ENCODE peak calls at places on chromosomes 11 and 22, in ten cellular contexts. M is IMR-90, R is HCT116, W is colonic mucosa, O is NCI-H510A, Q is T-helper 1 cell, F is globus pallidus, Y is uterus, B is type B pancreatic cell, J is AG08396. A is an unnamed sample.

GRCh38 chr22:20040801-20041200 is 19.9 kb downstream of the TANGO2 start:
- DNase-seq in M (no peak), R (no peak), W (no peak), O (no peak), Q (no peak), F (no peak), Y (no peak), B (no peak), J (no peak), A (no peak)

GRCh38 chr11:113603277-113604059 is 102.6 kb downstream of the TMPRSS5 start:
- DNase-seq in M (no peak), R (no peak), W (no peak), O (no peak), Q (no peak), F (peak), Y (no peak), B (no peak), J (no peak), A (no peak)

GRCh38 chr22:19767427-19768380 is 7.1 kb downstream of the TBX1 start:
- DNase-seq in M (no peak), R (peak), W (no peak), O (no peak), Q (no peak), F (no peak), Y (peak), B (no peak), J (no peak), A (no peak)

GRCh38 chr22:30947163-30947820 is 21.3 kb downstream of the MORC2 start:
- DNase-seq in M (no peak), R (no peak), W (no peak), O (no peak), Q (no peak), F (peak), Y (peak), B (no peak), J (no peak), A (peak)

GRCh38 chr11:78318733-78319132 is 98.9 kb downstream of the GAB2 start:
- DNase-seq in M (no peak), R (no peak), W (no peak), O (no peak), Q (no peak), F (peak), Y (no peak), B (no peak), J (no peak), A (no peak)

GRCh38 chr22:26648011-26648497 is 9.3 kb upstream of the MIAT start:
- DNase-seq in M (no peak), R (no peak), W (no peak), O (peak), Q (peak), F (no peak), Y (no peak), B (no peak), J (no peak), A (no peak)

GRCh38 chr11:134794192-134794591 is 382.1 kb upstream of the B3GAT1 start:
- DNase-seq in M (no peak), R (no peak), W (no peak), O (no peak), Q (no peak), F (no peak), Y (no peak), B (no peak), J (no peak), A (no peak)

GRCh38 chr11:79265756-79266322 is 175.0 kb downstream of the TENM4 start:
- DNase-seq in M (peak), R (no peak), W (no peak), O (no peak), Q (no peak), F (no peak), Y (no peak), B (no peak), J (peak), A (no peak)

GRCh38 chr22:25403752-25404471 is 160.6 kb upstream of the GRK3 start:
- DNase-seq in M (peak), R (no peak), W (peak), O (no peak), Q (no peak), F (no peak), Y (no peak), B (no peak), J (peak), A (no peak)

GRCh38 chr11:96188625-96189006 is 154.4 kb downstream of the MAML2 start:
- DNase-seq in M (peak), R (no peak), W (no peak), O (no peak), Q (peak), F (no peak), Y (no peak), B (no peak), J (no peak), A (no peak)

GRCh38 chr11:125404811-125405481 is 91.1 kb downstream of the FEZ1 start:
- DNase-seq in M (peak), R (peak), W (peak), O (no peak), Q (peak), F (peak), Y (peak), B (peak), J (peak), A (peak)

GRCh38 chr22:28773461-28773867 is 969 bp downstream of the CCDC117 start:
- DNase-seq in M (peak), R (no peak), W (no peak), O (no peak), Q (peak), F (no peak), Y (no peak), B (no peak), J (peak), A (no peak)

GRCh38 chr22:36052505-36052941 is 23.9 kb upstream of the RBFOX2 start:
- DNase-seq in M (peak), R (peak), W (no peak), O (peak), Q (peak), F (no peak), Y (no peak), B (no peak), J (peak), A (peak)

GRCh38 chr11:1337647-1338007 is 28.2 kb upstream of the TOLLIP start:
- DNase-seq in M (no peak), R (no peak), W (peak), O (no peak), Q (no peak), F (no peak), Y (no peak), B (no peak), J (no peak), A (peak)

GRCh38 chr11:122717264-122717867 is 61.8 kb downstream of the UBASH3B start:
- DNase-seq in M (no peak), R (no peak), W (peak), O (no peak), Q (no peak), F (no peak), Y (no peak), B (no peak), J (no peak), A (no peak)

GRCh38 chr11:65920035-65920802 is 993 bp downstream of the DRAP1 start:
- DNase-seq in M (no peak), R (no peak), W (peak), O (no peak), Q (no peak), F (no peak), Y (peak), B (no peak), J (no peak), A (peak)

GRCh38 chr11:33869511-33870422 is 22.1 kb downstream of the LMO2 start:
- DNase-seq in M (peak), R (no peak), W (peak), O (peak), Q (no peak), F (peak), Y (no peak), B (no peak), J (peak), A (no peak)

GRCh38 chr11:17221968-17222367 is 14.2 kb upstream of the PIK3C2A start:
- DNase-seq in M (peak), R (no peak), W (no peak), O (no peak), Q (no peak), F (no peak), Y (no peak), B (no peak), J (peak), A (no peak)

GRCh38 chr11:118002541-118003019 is 16.4 kb downstream of the IL10RA start:
- DNase-seq in M (no peak), R (no peak), W (peak), O (no peak), Q (peak), F (no peak), Y (peak), B (peak), J (no peak), A (no peak)

GRCh38 chr11:26948881-26949280 is 45.0 kb upstream of the FIBIN start:
- DNase-seq in M (peak), R (no peak), W (no peak), O (no peak), Q (no peak), F (no peak), Y (no peak), B (no peak), J (no peak), A (no peak)

GRCh38 chr22:46058591-46059519 is 81.9 kb upstream of the WNT7B start:
- DNase-seq in M (no peak), R (no peak), W (no peak), O (no peak), Q (no peak), F (peak), Y (peak), B (peak), J (no peak), A (peak)

GRCh38 chr11:65445101-65445603 is 22.6 kb downstream of the NEAT1 start:
- DNase-seq in M (peak), R (no peak), W (no peak), O (no peak), Q (peak), F (no peak), Y (no peak), B (no peak), J (no peak), A (no peak)

GRCh38 chr22:26669060-26669481 is 11.7 kb downstream of the MIAT start:
- DNase-seq in M (peak), R (peak), W (no peak), O (no peak), Q (no peak), F (no peak), Y (no peak), B (no peak), J (peak), A (no peak)

GRCh38 chr11:134555510-134555909 is 143.5 kb upstream of the B3GAT1 start:
- DNase-seq in M (no peak), R (no peak), W (no peak), O (no peak), Q (no peak), F (no peak), Y (no peak), B (no peak), J (no peak), A (peak)

GRCh38 chr11:65791719-65792213 is 4.9 kb downstream of the OVOL1 start:
- DNase-seq in M (no peak), R (no peak), W (peak), O (peak), Q (no peak), F (no peak), Y (no peak), B (no peak), J (no peak), A (peak)

GRCh38 chr11:15707194-15707593 is 592.5 kb downstream of the INSC start:
- DNase-seq in M (no peak), R (no peak), W (no peak), O (no peak), Q (no peak), F (no peak), Y (no peak), B (no peak), J (no peak), A (no peak)

GRCh38 chr11:69204246-69205124 is 48.8 kb downstream of the SMIM38 start:
- DNase-seq in M (no peak), R (no peak), W (no peak), O (no peak), Q (no peak), F (no peak), Y (no peak), B (no peak), J (no peak), A (no peak)

GRCh38 chr11:31106326-31106725 is 263.2 kb downstream of the DCDC1 start:
- DNase-seq in M (no peak), R (no peak), W (no peak), O (no peak), Q (no peak), F (no peak), Y (no peak), B (no peak), J (no peak), A (no peak)

GRCh38 chr11:69423181-69423580 is 58.3 kb upstream of the LINC01488 start:
- DNase-seq in M (no peak), R (no peak), W (no peak), O (no peak), Q (no peak), F (no peak), Y (no peak), B (no peak), J (no peak), A (no peak)

GRCh38 chr11:59899532-59899931 is 20.9 kb downstream of the OOSP3 start:
- DNase-seq in M (no peak), R (no peak), W (no peak), O (no peak), Q (no peak), F (no peak), Y (no peak), B (no peak), J (no peak), A (no peak)

GRCh38 chr22:49997932-49998717 is 14.4 kb downstream of the IL17REL start:
- DNase-seq in M (no peak), R (no peak), W (no peak), O (no peak), Q (no peak), F (no peak), Y (no peak), B (no peak), J (no peak), A (no peak)

GRCh38 chr22:39219071-39220050 is 25.4 kb downstream of the PDGFB start:
- DNase-seq in M (no peak), R (no peak), W (no peak), O (no peak), Q (no peak), F (no peak), Y (peak), B (peak), J (peak), A (peak)

GRCh38 chr11:112967082-112967481 is 5.9 kb downstream of the NCAM1 start:
- DNase-seq in M (no peak), R (no peak), W (no peak), O (no peak), Q (no peak), F (no peak), Y (no peak), B (no peak), J (no peak), A (no peak)

GRCh38 chr11:119673389-119674336 is 55.3 kb downstream of the NECTIN1 start:
- DNase-seq in M (no peak), R (no peak), W (peak), O (no peak), Q (peak), F (no peak), Y (no peak), B (no peak), J (no peak), A (no peak)

GRCh38 chr11:117911694-117912093 is 17.5 kb downstream of the TMPRSS13 start:
- DNase-seq in M (no peak), R (no peak), W (no peak), O (no peak), Q (no peak), F (no peak), Y (no peak), B (peak), J (no peak), A (no peak)

GRCh38 chr11:69662021-69662698 is 13.0 kb downstream of the LTO1 start:
- DNase-seq in M (no peak), R (no peak), W (no peak), O (no peak), Q (no peak), F (no peak), Y (no peak), B (no peak), J (no peak), A (no peak)

A was measured in ureter.